ENCODE peak calls at places on chromosomes 11 and 22, in six cellular contexts. O, F, R, G, A and K are unnamed samples.

GRCh38 chr22:50282361-50283144 is 12.4 kb upstream of the MAPK11 start:
- DNase-seq in F (no peak), A (no peak), O (peak), R (peak), G (no peak), K (no peak)

GRCh38 chr11:60871378-60872061 is 4.2 kb downstream of the ZP1 start:
- DNase-seq in A (no peak), G (no peak), R (peak), O (no peak), F (no peak), K (no peak)

GRCh38 chr22:37777122-37777687 is 30.5 kb upstream of the GCAT start:
- DNase-seq in G (no peak), A (no peak), F (peak), O (peak), R (peak), K (no peak)

GRCh38 chr11:85935751-85936150 is 80.6 kb downstream of the CCDC83 start:
- DNase-seq in R (no peak), O (no peak), F (no peak), G (no peak), A (no peak), K (no peak)

GRCh38 chr11:33912405-33913361 is 20.8 kb upstream of the LMO2 start:
- DNase-seq in R (peak), G (no peak), F (no peak), O (peak), A (no peak), K (no peak)

GRCh38 chr11:73640567-73640966 is 5.8 kb upstream of the PLEKHB1 start:
- DNase-seq in F (no peak), R (no peak), A (no peak), G (no peak), O (no peak), K (no peak)

GRCh38 chr11:1946812-1947480 is at the start of gene MRPL23:
- DNase-seq in F (no peak), A (no peak), G (peak), R (no peak), O (no peak), K (no peak)

GRCh38 chr11:108698844-108699642 is 34.2 kb downstream of the DDX10 start:
- DNase-seq in A (no peak), O (peak), F (no peak), R (no peak), G (no peak), K (no peak)

GRCh38 chr11:7056828-7057513 is 31.8 kb upstream of the RBMXL2 start:
- DNase-seq in F (no peak), R (no peak), G (no peak), A (no peak), O (no peak), K (no peak)

GRCh38 chr22:40008726-40009125 is 14.0 kb downstream of the FAM83F start:
- DNase-seq in O (no peak), G (no peak), R (peak), F (no peak), A (no peak), K (no peak)